ENCODE peak calls at places on chromosomes 1 and 21, in seven cellular contexts. N is H9, K is IMR-90, R is mesenchymal stem cell, S is mesendoderm, X is H1, P is trophoblast cell. Q is an unnamed sample.

GRCh38 chr1:181733486-181733885 is 250.2 kb downstream of the CACNA1E start:
- DNase-seq in N (no peak), K (no peak), R (no peak), S (no peak), X (no peak), P (no peak), Q (no peak)

GRCh38 chr1:34915521-34915920 is 13.9 kb downstream of the DLGAP3 start:
- DNase-seq in N (peak; percentile 17), K (no peak), R (no peak), S (no peak), X (no peak), P (no peak), Q (no peak)

GRCh38 chr1:34827341-34827941 is 32.1 kb downstream of the SMIM12 start:
- DNase-seq in N (no peak), K (no peak), R (no peak), S (no peak), X (peak; percentile 26), P (no peak), Q (no peak)

GRCh38 chr1:110283677-110284076 is 55.5 kb upstream of the RBM15 start:
- DNase-seq in N (no peak), K (peak; percentile 28), R (no peak), S (no peak), X (no peak), P (no peak), Q (no peak)

GRCh38 chr1:94501925-94502324 is 39.6 kb downstream of the F3 start:
- DNase-seq in N (no peak), K (no peak), R (no peak), S (no peak), X (no peak), P (no peak), Q (no peak)

GRCh38 chr1:46288485-46289133 is 14.8 kb downstream of the LRRC41 start:
- DNase-seq in N (no peak), K (peak; percentile 77), R (peak; percentile 85), S (peak; percentile 81), X (no peak), P (peak; percentile 25), Q (no peak)

GRCh38 chr1:41870076-41870562 is 48.6 kb downstream of the HIVEP3 start:
- DNase-seq in N (no peak), K (peak; percentile 82), R (peak; percentile 83), S (peak; percentile 54), X (no peak), P (no peak), Q (no peak)

GRCh38 chr1:4058122-4058521 is 158.1 kb upstream of the C1orf174 start:
- DNase-seq in N (no peak), K (no peak), R (no peak), S (no peak), X (no peak), P (no peak), Q (no peak)

GRCh38 chr1:3577300-3577699 is 34.0 kb downstream of the MEGF6 start:
- DNase-seq in N (no peak), K (peak; percentile 71), R (no peak), S (no peak), X (no peak), P (no peak), Q (no peak)

DNA sequence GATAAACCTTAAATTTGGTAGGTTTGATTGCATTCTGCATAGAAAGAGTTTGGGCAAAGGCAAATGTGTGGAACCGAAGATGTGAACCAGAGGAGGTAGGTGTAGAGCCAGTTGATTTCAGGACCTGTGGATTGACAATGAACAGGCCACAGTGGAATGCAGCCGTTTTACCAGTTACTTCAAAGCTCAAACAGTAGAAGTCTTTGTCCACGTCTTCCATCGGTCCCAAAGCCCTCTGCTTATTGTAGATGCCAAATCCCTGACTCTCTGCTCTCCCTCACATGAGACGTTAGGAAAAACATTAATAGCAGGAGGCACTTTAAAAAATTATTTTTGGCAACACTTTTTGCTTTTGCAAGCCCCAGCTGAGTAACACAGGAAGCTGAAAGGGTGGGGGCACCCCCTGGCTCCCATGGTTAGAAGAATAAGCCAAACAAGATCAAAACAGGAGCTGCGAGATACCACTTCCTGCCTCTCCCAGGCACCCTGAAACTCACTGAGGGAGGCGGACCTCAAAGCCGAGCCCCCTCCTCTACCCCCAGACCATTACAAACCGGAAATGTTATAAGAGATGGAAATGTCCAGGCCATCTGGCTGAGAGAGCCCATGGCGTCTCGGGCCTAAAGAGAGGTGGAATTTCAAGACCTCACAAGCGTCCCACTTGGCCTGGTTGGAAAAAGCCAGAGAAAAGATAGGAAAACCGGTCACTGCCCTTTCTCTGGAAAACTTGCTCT is 13.5 kb downstream of the TRAF3IP3 start:
- DNase-seq in N (no peak), K (peak; percentile 87), R (peak; percentile 71), S (peak; percentile 34), X (no peak), P (no peak), Q (no peak)
- H3K27ac ChIP-seq in N (no peak overlapping the region), K (peak overlapping the region; percentile 88), R (peak overlapping the region; percentile 52), S (no peak overlapping the region), X (no peak overlapping the region), P (peak overlapping the region; percentile 97), Q (no peak overlapping the region)

DNA sequence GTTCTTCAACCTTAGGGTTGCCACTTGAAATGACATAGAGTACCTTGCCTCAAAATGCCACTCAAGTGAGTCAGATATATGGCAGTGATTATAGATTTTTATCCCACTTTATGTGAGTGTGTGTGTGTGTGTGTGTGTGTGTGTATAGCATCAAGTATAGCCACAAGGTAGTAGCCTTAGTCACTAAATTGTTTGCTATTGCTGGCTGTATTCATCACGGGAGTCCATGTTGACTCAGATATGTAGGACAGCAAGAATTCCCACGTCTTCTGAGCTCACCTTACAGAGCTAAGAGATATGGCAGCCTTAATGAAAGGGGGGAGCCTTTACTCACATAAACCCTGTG is 9.3 kb downstream of the ETS2 start:
- DNase-seq in N (no peak), K (peak; percentile 95), R (peak; percentile 57), S (no peak), X (no peak), P (no peak), Q (no peak)
- H2AK5ac ChIP-seq in N (no peak overlapping the region), K (peak overlapping the region; percentile 72), R (no peak overlapping the region), S (peak overlapping the region; percentile 35), X (no peak overlapping the region), P (no peak overlapping the region), Q (no peak overlapping the region)

GRCh38 chr21:45329261-45330074 is 41.8 kb upstream of the POFUT2 start:
- DNase-seq in N (no peak), K (no peak), R (no peak), S (peak; percentile 66), X (no peak), P (no peak), Q (no peak)

GRCh38 chr21:45326834-45327457 is 39.3 kb upstream of the POFUT2 start:
- DNase-seq in N (no peak), K (no peak), R (no peak), S (no peak), X (no peak), P (no peak), Q (no peak)

GRCh38 chr21:45328198-45329087 is 40.7 kb upstream of the POFUT2 start:
- DNase-seq in N (no peak), K (no peak), R (no peak), S (no peak), X (no peak), P (no peak), Q (no peak)

GRCh38 chr21:45326169-45326833 is 38.6 kb upstream of the POFUT2 start:
- DNase-seq in N (no peak), K (peak; percentile 42), R (peak; percentile 57), S (no peak), X (no peak), P (no peak), Q (no peak)

GRCh38 chr21:45327458-45328197 is 39.9 kb upstream of the POFUT2 start:
- DNase-seq in N (no peak), K (no peak), R (no peak), S (no peak), X (no peak), P (no peak), Q (no peak)
- H3K27ac ChIP-seq in N (no peak overlapping the region), K (no peak overlapping the region), R (no peak overlapping the region), S (no peak overlapping the region), X (no peak overlapping the region), P (no peak overlapping the region), Q (no peak overlapping the region)

DNA sequence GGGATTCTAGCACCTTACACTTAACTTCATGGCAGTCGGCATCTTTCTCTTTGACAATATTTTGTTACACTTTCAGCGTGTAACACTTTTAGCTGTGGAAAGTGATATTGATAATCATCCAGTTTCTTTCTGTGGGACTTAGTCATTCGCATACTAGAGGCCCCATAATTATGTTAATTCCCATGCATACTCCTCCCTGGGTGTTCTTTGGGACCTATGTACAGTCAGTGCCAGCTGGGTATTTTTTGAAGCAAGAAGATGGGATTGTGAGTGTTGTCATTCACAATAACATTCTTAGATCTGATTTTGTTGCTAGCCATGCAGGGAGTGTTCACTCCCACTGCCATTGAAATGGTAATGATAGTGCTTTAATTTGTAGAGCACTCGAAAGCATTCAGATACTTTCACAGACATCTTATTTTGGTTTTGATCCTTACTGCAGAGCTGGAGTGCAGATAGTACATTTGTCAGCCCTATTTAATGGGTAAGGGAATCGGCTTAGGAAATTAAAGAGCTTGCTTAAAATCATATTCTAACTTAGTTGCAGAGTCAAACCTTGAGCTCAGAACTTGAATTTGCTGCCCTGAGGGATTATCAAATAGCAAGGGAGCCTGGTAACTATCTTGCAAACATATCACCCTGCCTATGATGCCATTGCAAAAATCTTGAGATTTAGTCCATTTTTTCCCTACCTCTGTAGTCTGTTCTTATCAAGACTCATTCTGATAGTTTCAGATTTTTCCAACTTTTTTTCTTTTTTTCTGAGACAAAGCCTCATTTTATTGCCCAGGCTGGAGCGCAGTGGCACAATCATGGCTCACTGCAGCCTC is 11.7 kb downstream of the SARS1 start:
- DNase-seq in N (no peak), K (no peak), R (no peak), S (no peak), X (no peak), P (peak; percentile 40), Q (no peak)
- H2AK5ac ChIP-seq in N (no peak overlapping the region), K (no peak overlapping the region), R (no peak overlapping the region), S (no peak overlapping the region), X (no peak overlapping the region), P (no peak overlapping the region), Q (no peak overlapping the region)

GRCh38 chr1:165173409-165173808 is 183.1 kb downstream of the LMX1A start:
- DNase-seq in N (no peak), K (no peak), R (no peak), S (no peak), X (no peak), P (no peak), Q (no peak)
- H3K27ac ChIP-seq in N (no peak overlapping the region), K (no peak overlapping the region), R (no peak overlapping the region), S (no peak overlapping the region), X (no peak overlapping the region), P (no peak overlapping the region), Q (no peak overlapping the region)

DNA sequence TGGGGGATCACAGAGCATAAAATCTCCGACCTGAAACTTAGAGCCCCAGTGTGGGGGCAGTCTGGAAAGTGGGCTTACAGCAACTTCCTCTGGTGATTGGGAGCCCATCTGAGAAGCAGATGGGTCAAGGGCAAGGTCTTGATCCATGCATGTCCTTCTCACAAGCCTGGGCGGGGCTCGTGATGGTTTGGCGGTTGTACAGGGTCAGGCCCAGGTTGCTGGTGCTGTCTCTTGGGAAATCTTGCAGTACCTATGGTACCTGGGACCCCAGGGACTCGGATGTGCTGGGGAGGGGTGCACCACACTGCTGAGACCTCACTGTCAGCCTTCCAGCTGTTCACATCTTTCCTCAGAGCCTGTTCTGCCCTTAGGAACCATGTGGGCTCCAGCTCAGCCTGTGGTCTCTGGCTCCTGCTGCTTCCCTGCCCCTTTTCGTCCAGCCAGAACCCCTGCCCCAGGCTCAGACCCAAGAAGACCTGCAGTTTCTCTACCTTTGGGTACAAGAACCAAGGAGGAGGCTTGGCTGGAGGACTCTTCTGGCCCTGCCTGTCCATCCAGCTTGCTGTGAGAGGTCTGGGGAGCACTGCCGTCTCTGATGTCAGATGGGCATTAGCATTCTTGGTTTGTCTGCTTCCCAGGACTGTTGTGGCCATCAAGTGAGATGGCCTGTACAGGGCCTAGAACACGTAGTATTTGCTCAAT is 24.5 kb downstream of the WNT4 start:
- DNase-seq in N (no peak), K (no peak), R (no peak), S (no peak), X (no peak), P (no peak), Q (no peak)
- H2AK5ac ChIP-seq in N (no peak overlapping the region), K (no peak overlapping the region), R (no peak overlapping the region), S (no peak overlapping the region), X (no peak overlapping the region), P (no peak overlapping the region), Q (no peak overlapping the region)

Q was measured in neuronal stem cell.